ENCODE peak calls at places on chromosome 1, in eight cellular contexts. One of them, this sample, is unnamed.

GRCh38 chr1:53738205-53739108 is 507 bp downstream of the GLIS1 start:
- DNase-seq in endothelial cell of umbilical vein: peak; percentile 4
- DNase-seq in RWPE1: no peak
- DNase-seq in activated T-helper 9 cell treated with anti-CD3 and anti-CD28 coated beads, Interleukin-2, amount 50 U/mL, for 16 hours: no peak
- DNase-seq in mesendoderm: no peak
- DNase-seq in LoVo: no peak
- DNase-seq in neural progenitor cell: peak; percentile 50
- DNase-seq in foreskin fibroblast: no peak
- DNase-seq in this sample: no peak

GRCh38 chr1:13892671-13893325 is 192.8 kb downstream of the PRDM2 start:
- DNase-seq in endothelial cell of umbilical vein: no peak
- DNase-seq in RWPE1: no peak
- DNase-seq in activated T-helper 9 cell treated with anti-CD3 and anti-CD28 coated beads, Interleukin-2, amount 50 U/mL, for 16 hours: no peak
- DNase-seq in mesendoderm: peak; percentile 39
- DNase-seq in LoVo: no peak
- DNase-seq in neural progenitor cell: peak; percentile 58
- DNase-seq in foreskin fibroblast: no peak
- DNase-seq in this sample: no peak

GRCh38 chr1:26784023-26784871 is 3.5 kb upstream of the PIGV start:
- DNase-seq in endothelial cell of umbilical vein: peak; percentile 60
- DNase-seq in RWPE1: peak; percentile 41
- DNase-seq in activated T-helper 9 cell treated with anti-CD3 and anti-CD28 coated beads, Interleukin-2, amount 50 U/mL, for 16 hours: no peak
- DNase-seq in mesendoderm: peak; percentile 31
- DNase-seq in LoVo: peak; percentile 19
- DNase-seq in neural progenitor cell: peak; percentile 26
- DNase-seq in foreskin fibroblast: peak; percentile 89
- DNase-seq in this sample: no peak

GRCh38 chr1:235703516-235703915 is 53.9 kb upstream of the GNG4 start:
- DNase-seq in endothelial cell of umbilical vein: peak; percentile 12
- DNase-seq in RWPE1: peak; percentile 15
- DNase-seq in activated T-helper 9 cell treated with anti-CD3 and anti-CD28 coated beads, Interleukin-2, amount 50 U/mL, for 16 hours: no peak
- DNase-seq in mesendoderm: no peak
- DNase-seq in LoVo: no peak
- DNase-seq in neural progenitor cell: no peak
- DNase-seq in foreskin fibroblast: peak; percentile 12
- DNase-seq in this sample: no peak

GRCh38 chr1:50268049-50268448 is 155.2 kb downstream of the DMRTA2 start:
- DNase-seq in endothelial cell of umbilical vein: no peak
- DNase-seq in RWPE1: peak; percentile 44
- DNase-seq in activated T-helper 9 cell treated with anti-CD3 and anti-CD28 coated beads, Interleukin-2, amount 50 U/mL, for 16 hours: no peak
- DNase-seq in mesendoderm: peak; percentile 85
- DNase-seq in LoVo: peak; percentile 30
- DNase-seq in neural progenitor cell: peak; percentile 40
- DNase-seq in foreskin fibroblast: no peak
- DNase-seq in this sample: no peak

GRCh38 chr1:25675729-25676476 is 59.3 kb downstream of the MAN1C1 start:
- DNase-seq in endothelial cell of umbilical vein: no peak
- DNase-seq in RWPE1: no peak
- DNase-seq in activated T-helper 9 cell treated with anti-CD3 and anti-CD28 coated beads, Interleukin-2, amount 50 U/mL, for 16 hours: peak; percentile 62
- DNase-seq in mesendoderm: no peak
- DNase-seq in LoVo: no peak
- DNase-seq in neural progenitor cell: no peak
- DNase-seq in foreskin fibroblast: no peak
- DNase-seq in this sample: peak; percentile 93

GRCh38 chr1:45512641-45513054 is 9.0 kb downstream of the PRDX1 start:
- DNase-seq in endothelial cell of umbilical vein: peak; percentile 74
- DNase-seq in RWPE1: peak; percentile 42
- DNase-seq in activated T-helper 9 cell treated with anti-CD3 and anti-CD28 coated beads, Interleukin-2, amount 50 U/mL, for 16 hours: peak; percentile 28
- DNase-seq in mesendoderm: peak; percentile 85
- DNase-seq in LoVo: peak; percentile 31
- DNase-seq in neural progenitor cell: peak; percentile 84
- DNase-seq in foreskin fibroblast: peak; percentile 65
- DNase-seq in this sample: peak; percentile 28

GRCh38 chr1:36350659-36351171 is 27.3 kb upstream of the EVA1B start:
- DNase-seq in endothelial cell of umbilical vein: peak; percentile 85
- DNase-seq in RWPE1: peak; percentile 82
- DNase-seq in activated T-helper 9 cell treated with anti-CD3 and anti-CD28 coated beads, Interleukin-2, amount 50 U/mL, for 16 hours: no peak
- DNase-seq in mesendoderm: peak; percentile 35
- DNase-seq in LoVo: no peak
- DNase-seq in neural progenitor cell: no peak
- DNase-seq in foreskin fibroblast: peak; percentile 80
- DNase-seq in this sample: no peak

GRCh38 chr1:226751687-226752086 is 12.6 kb upstream of the ITPKB start:
- DNase-seq in endothelial cell of umbilical vein: no peak
- DNase-seq in RWPE1: no peak
- DNase-seq in activated T-helper 9 cell treated with anti-CD3 and anti-CD28 coated beads, Interleukin-2, amount 50 U/mL, for 16 hours: no peak
- DNase-seq in mesendoderm: no peak
- DNase-seq in LoVo: no peak
- DNase-seq in neural progenitor cell: no peak
- DNase-seq in foreskin fibroblast: no peak
- DNase-seq in this sample: no peak

GRCh38 chr1:193707271-193708015 is 521.0 kb upstream of the B3GALT2 start:
- DNase-seq in endothelial cell of umbilical vein: peak; percentile 13
- DNase-seq in RWPE1: peak; percentile 51
- DNase-seq in activated T-helper 9 cell treated with anti-CD3 and anti-CD28 coated beads, Interleukin-2, amount 50 U/mL, for 16 hours: no peak
- DNase-seq in mesendoderm: no peak
- DNase-seq in LoVo: no peak
- DNase-seq in neural progenitor cell: no peak
- DNase-seq in foreskin fibroblast: no peak
- DNase-seq in this sample: no peak

GRCh38 chr1:243483084-243483845 is 227.4 kb downstream of the SDCCAG8 start:
- DNase-seq in endothelial cell of umbilical vein: no peak
- DNase-seq in RWPE1: no peak
- DNase-seq in activated T-helper 9 cell treated with anti-CD3 and anti-CD28 coated beads, Interleukin-2, amount 50 U/mL, for 16 hours: no peak
- DNase-seq in mesendoderm: peak; percentile 66
- DNase-seq in LoVo: no peak
- DNase-seq in neural progenitor cell: peak; percentile 57
- DNase-seq in foreskin fibroblast: no peak
- DNase-seq in this sample: no peak

This sample was measured in stimulated activated effector memory CD8-positive, alpha-beta T cell treated with anti-CD3 and anti-CD28 coated beads, Interleukin-12 subunit alpha, Interleukin-12 subunit beta, amount 100 ng/mL, for 72 hours.